ENCODE peak calls at places on chromosome 18, in seven cellular contexts. One of them, this sample, is unnamed.

GRCh38 chr18:24543408-24544140 is 83.1 kb downstream of the HRH4 start:
- DNase-seq in GM23338: no peak
- DNase-seq in right lobe of liver: no peak
- DNase-seq in type B pancreatic cell: no peak
- DNase-seq in WTC11: no peak
- DNase-seq in astrocyte: no peak
- DNase-seq in fibroblast of mammary gland: no peak
- DNase-seq in this sample: no peak

GRCh38 chr18:64474751-64475150 is 325.9 kb upstream of the LINC00305 start:
- DNase-seq in WTC11: no peak
- DNase-seq in type B pancreatic cell: no peak
- DNase-seq in right lobe of liver: no peak
- DNase-seq in astrocyte: no peak
- DNase-seq in fibroblast of mammary gland: no peak
- DNase-seq in GM23338: no peak
- DNase-seq in this sample: no peak

GRCh38 chr18:68611301-68611700 is 103.6 kb downstream of the TMX3 start:
- DNase-seq in fibroblast of mammary gland: no peak
- DNase-seq in right lobe of liver: no peak
- DNase-seq in WTC11: no peak
- DNase-seq in astrocyte: no peak
- DNase-seq in GM23338: no peak
- DNase-seq in type B pancreatic cell: no peak
- DNase-seq in this sample: no peak

GRCh38 chr18:67924656-67925055 is 408.1 kb upstream of the DSEL start:
- DNase-seq in astrocyte: no peak
- DNase-seq in WTC11: no peak
- DNase-seq in type B pancreatic cell: no peak
- DNase-seq in fibroblast of mammary gland: no peak
- DNase-seq in right lobe of liver: no peak
- DNase-seq in GM23338: no peak
- DNase-seq in this sample: no peak

GRCh38 chr18:45755936-45756335 is 32.0 kb downstream of the SLC14A1 start:
- DNase-seq in astrocyte: peak; percentile 87
- DNase-seq in WTC11: no peak
- DNase-seq in type B pancreatic cell: no peak
- DNase-seq in GM23338: no peak
- DNase-seq in right lobe of liver: no peak
- DNase-seq in fibroblast of mammary gland: peak; percentile 82
- DNase-seq in this sample: no peak

GRCh38 chr18:21184396-21184996 is 57.5 kb upstream of the GREB1L start:
- DNase-seq in GM23338: no peak
- DNase-seq in astrocyte: no peak
- DNase-seq in fibroblast of mammary gland: no peak
- DNase-seq in WTC11: no peak
- DNase-seq in type B pancreatic cell: no peak
- DNase-seq in right lobe of liver: no peak
- DNase-seq in this sample: no peak

GRCh38 chr18:26405190-26405781 is 143.1 kb downstream of the KCTD1 start:
- DNase-seq in type B pancreatic cell: no peak
- DNase-seq in GM23338: peak; percentile 36
- DNase-seq in right lobe of liver: no peak
- DNase-seq in WTC11: peak; percentile 31
- DNase-seq in astrocyte: peak; percentile 19
- DNase-seq in fibroblast of mammary gland: peak; percentile 42
- DNase-seq in this sample: peak; percentile 26

GRCh38 chr18:22283397-22283796 is 114.0 kb downstream of the GATA6 start:
- DNase-seq in astrocyte: peak; percentile 61
- DNase-seq in right lobe of liver: no peak
- DNase-seq in fibroblast of mammary gland: peak; percentile 57
- DNase-seq in GM23338: no peak
- DNase-seq in type B pancreatic cell: no peak
- DNase-seq in WTC11: no peak
- DNase-seq in this sample: no peak

GRCh38 chr18:79394438-79395307 is 1.1 kb upstream of the NFATC1 start:
- DNase-seq in type B pancreatic cell: peak; percentile 70
- DNase-seq in GM23338: no peak
- DNase-seq in WTC11: peak; percentile 53
- DNase-seq in right lobe of liver: peak; percentile 56
- DNase-seq in fibroblast of mammary gland: peak; percentile 60
- DNase-seq in astrocyte: peak; percentile 36
- DNase-seq in this sample: peak; percentile 21

GRCh38 chr18:50661013-50661412 is 101.1 kb downstream of the MAPK4 start:
- DNase-seq in GM23338: no peak
- DNase-seq in WTC11: no peak
- DNase-seq in type B pancreatic cell: no peak
- DNase-seq in right lobe of liver: no peak
- DNase-seq in astrocyte: no peak
- DNase-seq in fibroblast of mammary gland: no peak
- DNase-seq in this sample: no peak

GRCh38 chr18:12823892-12824291 is 60.1 kb downstream of the PTPN2 start:
- DNase-seq in right lobe of liver: no peak
- DNase-seq in WTC11: no peak
- DNase-seq in type B pancreatic cell: no peak
- DNase-seq in GM23338: no peak
- DNase-seq in astrocyte: no peak
- DNase-seq in fibroblast of mammary gland: peak; percentile 17
- DNase-seq in this sample: no peak

GRCh38 chr18:62711781-62712180 is 3.6 kb upstream of the PHLPP1 start:
- DNase-seq in right lobe of liver: no peak
- DNase-seq in astrocyte: no peak
- DNase-seq in GM23338: no peak
- DNase-seq in WTC11: no peak
- DNase-seq in fibroblast of mammary gland: no peak
- DNase-seq in type B pancreatic cell: no peak
- DNase-seq in this sample: no peak

GRCh38 chr18:28458751-28459150 is 281.8 kb upstream of the CDH2 start:
- DNase-seq in GM23338: no peak
- DNase-seq in right lobe of liver: no peak
- DNase-seq in type B pancreatic cell: no peak
- DNase-seq in fibroblast of mammary gland: no peak
- DNase-seq in WTC11: no peak
- DNase-seq in astrocyte: no peak
- DNase-seq in this sample: no peak

GRCh38 chr18:3619746-3620145 is 169.8 kb downstream of the TGIF1 start:
- DNase-seq in GM23338: no peak
- DNase-seq in WTC11: no peak
- DNase-seq in type B pancreatic cell: no peak
- DNase-seq in fibroblast of mammary gland: no peak
- DNase-seq in astrocyte: no peak
- DNase-seq in right lobe of liver: no peak
- DNase-seq in this sample: no peak

GRCh38 chr18:398866-399637 is 101.4 kb downstream of the COLEC12 start:
- DNase-seq in type B pancreatic cell: no peak
- DNase-seq in right lobe of liver: no peak
- DNase-seq in GM23338: no peak
- DNase-seq in fibroblast of mammary gland: no peak
- DNase-seq in WTC11: no peak
- DNase-seq in astrocyte: no peak
- DNase-seq in this sample: no peak

GRCh38 chr18:48529796-48530195 is 9.0 kb upstream of the CTIF start:
- DNase-seq in astrocyte: peak; percentile 80
- DNase-seq in WTC11: no peak
- DNase-seq in fibroblast of mammary gland: peak; percentile 56
- DNase-seq in right lobe of liver: no peak
- DNase-seq in GM23338: no peak
- DNase-seq in type B pancreatic cell: no peak
- DNase-seq in this sample: peak; percentile 79

GRCh38 chr18:63788447-63789096 is 13.4 kb downstream of the SERPINB7 start:
- DNase-seq in GM23338: no peak
- DNase-seq in fibroblast of mammary gland: peak; percentile 95
- DNase-seq in astrocyte: peak; percentile 91
- DNase-seq in WTC11: no peak
- DNase-seq in type B pancreatic cell: no peak
- DNase-seq in right lobe of liver: no peak
- DNase-seq in this sample: peak; percentile 91

GRCh38 chr18:47750889-47751423 is 179.5 kb downstream of the SMAD2 start:
- DNase-seq in astrocyte: no peak
- DNase-seq in fibroblast of mammary gland: no peak
- DNase-seq in type B pancreatic cell: peak; percentile 47
- DNase-seq in WTC11: no peak
- DNase-seq in right lobe of liver: no peak
- DNase-seq in GM23338: no peak
- DNase-seq in this sample: no peak

GRCh38 chr18:77140439-77141109 is 8.0 kb upstream of the MBP start:
- DNase-seq in type B pancreatic cell: no peak
- DNase-seq in GM23338: no peak
- DNase-seq in astrocyte: no peak
- DNase-seq in WTC11: no peak
- DNase-seq in fibroblast of mammary gland: no peak
- DNase-seq in right lobe of liver: peak; percentile 83
- DNase-seq in this sample: no peak

GRCh38 chr18:32446780-32447179 is 23.9 kb downstream of the GAREM1 start:
- DNase-seq in WTC11: no peak
- DNase-seq in right lobe of liver: no peak
- DNase-seq in astrocyte: no peak
- DNase-seq in type B pancreatic cell: no peak
- DNase-seq in GM23338: no peak
- DNase-seq in fibroblast of mammary gland: no peak
- DNase-seq in this sample: no peak

GRCh38 chr18:56196495-56197225 is 441.7 kb downstream of the TXNL1 start:
- DNase-seq in type B pancreatic cell: no peak
- DNase-seq in WTC11: no peak
- DNase-seq in astrocyte: peak; percentile 56
- DNase-seq in GM23338: no peak
- DNase-seq in right lobe of liver: no peak
- DNase-seq in fibroblast of mammary gland: no peak
- DNase-seq in this sample: peak; percentile 33

GRCh38 chr18:54774423-54774822 is 53.9 kb upstream of the RAB27B start:
- DNase-seq in WTC11: no peak
- DNase-seq in right lobe of liver: no peak
- DNase-seq in astrocyte: peak; percentile 45
- DNase-seq in GM23338: no peak
- DNase-seq in fibroblast of mammary gland: peak; percentile 37
- DNase-seq in type B pancreatic cell: no peak
- DNase-seq in this sample: peak; percentile 42

GRCh38 chr18:27772081-27772480 is 404.8 kb downstream of the CDH2 start:
- DNase-seq in astrocyte: no peak
- DNase-seq in right lobe of liver: no peak
- DNase-seq in type B pancreatic cell: no peak
- DNase-seq in GM23338: no peak
- DNase-seq in fibroblast of mammary gland: no peak
- DNase-seq in WTC11: no peak
- DNase-seq in this sample: no peak

GRCh38 chr18:35378206-35378795 is 1.2 kb upstream of the ZNF396 start:
- DNase-seq in astrocyte: peak; percentile 71
- DNase-seq in type B pancreatic cell: no peak
- DNase-seq in GM23338: no peak
- DNase-seq in fibroblast of mammary gland: peak; percentile 38
- DNase-seq in right lobe of liver: no peak
- DNase-seq in WTC11: no peak
- DNase-seq in this sample: peak; percentile 42

GRCh38 chr18:79567481-79568147 is 112.0 kb upstream of the CTDP1 start:
- DNase-seq in type B pancreatic cell: no peak
- DNase-seq in right lobe of liver: peak; percentile 51
- DNase-seq in astrocyte: peak; percentile 98
- DNase-seq in GM23338: peak; percentile 73
- DNase-seq in fibroblast of mammary gland: peak; percentile 77
- DNase-seq in WTC11: peak; percentile 54
- DNase-seq in this sample: peak; percentile 76

GRCh38 chr18:54416459-54416858 is 58.8 kb downstream of the C18orf54 start:
- DNase-seq in type B pancreatic cell: no peak
- DNase-seq in astrocyte: peak; percentile 88
- DNase-seq in right lobe of liver: no peak
- DNase-seq in WTC11: no peak
- DNase-seq in GM23338: no peak
- DNase-seq in fibroblast of mammary gland: peak; percentile 90
- DNase-seq in this sample: peak; percentile 86

GRCh38 chr18:48675912-48676311 is 137.1 kb downstream of the CTIF start:
- DNase-seq in fibroblast of mammary gland: no peak
- DNase-seq in type B pancreatic cell: no peak
- DNase-seq in GM23338: no peak
- DNase-seq in astrocyte: no peak
- DNase-seq in WTC11: no peak
- DNase-seq in right lobe of liver: no peak
- DNase-seq in this sample: no peak

GRCh38 chr18:79630266-79631095 is 49.1 kb upstream of the CTDP1 start:
- DNase-seq in GM23338: no peak
- DNase-seq in type B pancreatic cell: peak; percentile 58
- DNase-seq in fibroblast of mammary gland: no peak
- DNase-seq in astrocyte: no peak
- DNase-seq in right lobe of liver: no peak
- DNase-seq in WTC11: no peak
- DNase-seq in this sample: no peak

GRCh38 chr18:36839835-36840234 is 10.9 kb downstream of the KIAA1328 start:
- DNase-seq in WTC11: no peak
- DNase-seq in GM23338: no peak
- DNase-seq in type B pancreatic cell: no peak
- DNase-seq in right lobe of liver: no peak
- DNase-seq in astrocyte: no peak
- DNase-seq in fibroblast of mammary gland: no peak
- DNase-seq in this sample: no peak
- TF ChIP-seq CTCF in WTC11: no peak
- TF ChIP-seq CTCF in GM23338: no peak
- TF ChIP-seq CTCF in type B pancreatic cell: no peak
- TF ChIP-seq CTCF in right lobe of liver: no peak
- TF ChIP-seq CTCF in astrocyte: no peak
- TF ChIP-seq CTCF in fibroblast of mammary gland: no peak
- TF ChIP-seq CTCF in this sample: no peak

GRCh38 chr18:33916200-33916599 is 308.5 kb downstream of the NOL4 start:
- DNase-seq in right lobe of liver: no peak
- DNase-seq in fibroblast of mammary gland: no peak
- DNase-seq in GM23338: peak; percentile 54
- DNase-seq in astrocyte: no peak
- DNase-seq in WTC11: peak; percentile 26
- DNase-seq in type B pancreatic cell: no peak
- DNase-seq in this sample: no peak
- TF ChIP-seq CTCF in right lobe of liver: no peak
- TF ChIP-seq CTCF in fibroblast of mammary gland: no peak
- TF ChIP-seq CTCF in GM23338: peak; percentile 55
- TF ChIP-seq CTCF in astrocyte: no peak
- TF ChIP-seq CTCF in WTC11: no peak
- TF ChIP-seq CTCF in type B pancreatic cell: peak; percentile 44
- TF ChIP-seq CTCF in this sample: no peak

DNA sequence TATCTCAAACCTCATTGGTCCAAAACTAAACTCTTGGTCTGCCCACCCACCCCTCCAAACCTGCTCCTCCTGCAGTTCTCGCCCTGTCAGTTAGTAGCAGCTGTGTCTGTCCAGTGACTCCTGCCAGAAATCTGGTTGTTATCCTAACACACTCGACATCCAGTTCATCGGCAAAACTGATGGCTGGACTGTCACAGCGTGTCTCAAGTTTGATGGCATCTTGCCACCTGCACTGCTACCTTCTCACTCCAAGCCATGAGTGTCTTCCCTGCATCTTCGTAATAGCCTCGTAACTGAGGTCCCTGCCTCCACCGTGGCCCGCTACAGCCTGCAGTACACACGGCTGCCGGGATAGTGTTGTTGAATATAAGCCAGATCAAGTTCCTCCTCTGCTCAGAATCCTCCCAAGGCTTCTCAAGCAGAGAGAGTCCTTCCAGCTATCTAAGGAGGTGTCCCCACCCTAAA is 470.1 kb upstream of the RAB12 start:
- DNase-seq in type B pancreatic cell: no peak
- DNase-seq in right lobe of liver: no peak
- DNase-seq in WTC11: no peak
- DNase-seq in fibroblast of mammary gland: peak; percentile 42
- DNase-seq in astrocyte: no peak
- DNase-seq in GM23338: no peak
- DNase-seq in this sample: no peak
- TF ChIP-seq CTCF in type B pancreatic cell: no peak
- TF ChIP-seq CTCF in right lobe of liver: no peak
- TF ChIP-seq CTCF in WTC11: no peak
- TF ChIP-seq CTCF in fibroblast of mammary gland: no peak
- TF ChIP-seq CTCF in astrocyte: no peak
- TF ChIP-seq CTCF in GM23338: no peak
- TF ChIP-seq CTCF in this sample: no peak

GRCh38 chr18:57959278-57959677 is 84.7 kb upstream of the NEDD4L start:
- DNase-seq in right lobe of liver: peak; percentile 60
- DNase-seq in astrocyte: peak; percentile 32
- DNase-seq in WTC11: no peak
- DNase-seq in type B pancreatic cell: no peak
- DNase-seq in fibroblast of mammary gland: peak; percentile 65
- DNase-seq in GM23338: peak; percentile 62
- DNase-seq in this sample: peak; percentile 53
- TF ChIP-seq CTCF in right lobe of liver: peak; percentile 39
- TF ChIP-seq CTCF in astrocyte: peak; percentile 46
- TF ChIP-seq CTCF in WTC11: no peak
- TF ChIP-seq CTCF in type B pancreatic cell: peak; percentile 63
- TF ChIP-seq CTCF in fibroblast of mammary gland: peak; percentile 53
- TF ChIP-seq CTCF in GM23338: peak; percentile 69
- TF ChIP-seq CTCF in this sample: peak; percentile 69